ENCODE peak calls at places on chromosomes 12 and 14, in seven cellular contexts. I is Calu3; W is HFF-Myc; P is left cardiac atrium; A is activated CD8-positive, alpha-beta memory T cell treated with anti-CD3 and anti-CD28 coated beads for 48 hours; C is WTC11; X is activated naive CD8-positive, alpha-beta T cell treated with anti-CD3 and anti-CD28 coated beads, Interleukin-2, amount 50 U/mL, for 24 hours. G is an unnamed sample.

GRCh38 chr14:38743941-38744611 is 359.0 kb downstream of the SEC23A start:
- DNase-seq in I (no peak), W (no peak), P (no peak), A (no peak), C (no peak), X (no peak), G (no peak)

GRCh38 chr14:88210426-88210825 is 112.6 kb downstream of the KCNK10 start:
- DNase-seq in I (no peak), W (no peak), P (peak), A (no peak), C (no peak), X (no peak), G (no peak)

GRCh38 chr14:31583043-31583442 is 21.8 kb downstream of the NUBPL start:
- DNase-seq in I (no peak), W (no peak), P (no peak), A (no peak), C (no peak), X (no peak), G (no peak)

GRCh38 chr14:20969336-20969735 is 14.0 kb downstream of the RNASE2 start:
- DNase-seq in I (no peak), W (no peak), P (no peak), A (no peak), C (no peak), X (no peak), G (no peak)

GRCh38 chr12:92859650-92860386 is 69.3 kb downstream of the EEA1 start:
- DNase-seq in I (no peak), W (no peak), P (no peak), A (no peak), C (no peak), X (no peak), G (no peak)

GRCh38 chr12:69383074-69383473 is 23.5 kb downstream of the YEATS4 start:
- DNase-seq in I (no peak), W (no peak), P (no peak), A (no peak), C (no peak), X (no peak), G (no peak)

GRCh38 chr14:79861111-79861510 is 350.2 kb downstream of the DIO2 start:
- DNase-seq in I (no peak), W (no peak), P (no peak), A (no peak), C (no peak), X (no peak), G (no peak)

GRCh38 chr14:67411820-67412421 is at the start of gene PLEK2:
- DNase-seq in I (peak), W (no peak), P (peak), A (no peak), C (peak), X (peak), G (peak)

GRCh38 chr12:4227046-4227445 is 46.5 kb upstream of the CCND2 start:
- DNase-seq in I (no peak), W (no peak), P (no peak), A (no peak), C (no peak), X (no peak), G (no peak)

GRCh38 chr14:38252066-38252710 is 3.7 kb downstream of the CLEC14A start:
- DNase-seq in I (no peak), W (no peak), P (no peak), A (no peak), C (no peak), X (no peak), G (no peak)

GRCh38 chr12:16076553-16076952 is 165.4 kb downstream of the DERA start:
- DNase-seq in I (peak), W (peak), P (no peak), A (no peak), C (no peak), X (no peak), G (no peak)

GRCh38 chr12:41100572-41100971 is 87.5 kb upstream of the PDZRN4 start:
- DNase-seq in I (no peak), W (no peak), P (no peak), A (no peak), C (no peak), X (no peak), G (no peak)

GRCh38 chr14:52706286-52706685 is 714 bp upstream of the PSMC6 start:
- DNase-seq in I (peak), W (no peak), P (no peak), A (no peak), C (no peak), X (peak), G (peak)

GRCh38 chr12:109885616-109886015 is 5.3 kb upstream of the GLTP start:
- DNase-seq in I (no peak), W (no peak), P (no peak), A (no peak), C (no peak), X (no peak), G (no peak)

GRCh38 chr12:84912191-84913142 is at the start of gene SLC6A15:
- DNase-seq in I (no peak), W (peak), P (no peak), A (no peak), C (peak), X (peak), G (peak)

GRCh38 chr12:54381136-54381535 is 3.4 kb downstream of the ZNF385A start:
- DNase-seq in I (no peak), W (no peak), P (no peak), A (no peak), C (no peak), X (no peak), G (no peak)

GRCh38 chr14:37195327-37195726 is 2.4 kb upstream of the MIPOL1 start:
- DNase-seq in I (peak), W (no peak), P (no peak), A (no peak), C (no peak), X (no peak), G (no peak)

GRCh38 chr14:101248056-101248725 is 313.1 kb upstream of the DIO3 start:
- DNase-seq in I (no peak), W (no peak), P (no peak), A (no peak), C (no peak), X (no peak), G (no peak)

GRCh38 chr14:48670939-48671338 is 915.2 kb downstream of the RPS29 start:
- DNase-seq in I (no peak), W (no peak), P (no peak), A (no peak), C (no peak), X (no peak), G (no peak)

GRCh38 chr12:121219353-121219986 is 9.5 kb downstream of the P2RX4 start:
- DNase-seq in I (no peak), W (no peak), P (no peak), A (no peak), C (no peak), X (no peak), G (no peak)

GRCh38 chr14:77485901-77486678 is 12.5 kb downstream of the ISM2 start:
- DNase-seq in I (no peak), W (peak), P (no peak), A (no peak), C (no peak), X (no peak), G (no peak)

GRCh38 chr12:114406326-114407033 is 536 bp upstream of the TBX5 start:
- DNase-seq in I (no peak), W (no peak), P (no peak), A (no peak), C (no peak), X (no peak), G (no peak)

GRCh38 chr12:104643093-104643646 is 186.4 kb downstream of the CHST11 start:
- DNase-seq in I (no peak), W (no peak), P (no peak), A (no peak), C (no peak), X (no peak), G (no peak)